ENCODE peak calls at places on chromosomes 6 and 20, in four cellular contexts. H, R, W and D are unnamed samples. For H3K9me3, the result is how much of the 10 kb centered on the place peaks cover.

GRCh38 chr6:40755749-40756452 is 168.7 kb upstream of the LRFN2 start:
- DNase-seq in H (no peak), R (no peak), W (no peak), D (no peak)

GRCh38 chr6:73236147-73236750 is 11.0 kb upstream of the KHDC1L start:
- DNase-seq in H (peak), R (no peak), W (no peak), D (no peak)

GRCh38 chr20:51365670-51366069 is 176.8 kb downstream of the NFATC2 start:
- DNase-seq in H (peak), R (no peak), W (no peak), D (no peak)

GRCh38 chr6:35357671-35358070 is 15.3 kb downstream of the PPARD start:
- DNase-seq in H (no peak), R (no peak), W (no peak), D (no peak)

GRCh38 chr6:159220093-159220492 is 50.9 kb downstream of the FNDC1 start:
- DNase-seq in H (no peak), R (no peak), W (no peak), D (no peak)

GRCh38 chr6:30325873-30326445 is 768 bp upstream of the TRIM39 start:
- DNase-seq in H (no peak), R (peak), W (no peak), D (peak)

GRCh38 chr6:137051790-137052472 is 7.2 kb upstream of the IL20RA start:
- DNase-seq in H (no peak), R (no peak), W (no peak), D (no peak)

GRCh38 chr6:29941916-29942274 is 437 bp upstream of the HLA-A start:
- DNase-seq in H (no peak), R (no peak), W (no peak), D (no peak)

GRCh38 chr6:16286151-16286522 is 47.8 kb downstream of the GMPR start:
- DNase-seq in H (no peak), R (no peak), W (no peak), D (no peak)

GRCh38 chr6:3791526-3792212 is 40.2 kb upstream of the PXDC1 start:
- DNase-seq in H (no peak), R (no peak), W (no peak), D (no peak)

GRCh38 chr6:31617010-31617409 is 2.0 kb downstream of the AIF1 start:
- DNase-seq in H (no peak), R (no peak), W (no peak), D (no peak)

GRCh38 chr20:42836339-42836738 is 353.4 kb downstream of the PTPRT start:
- DNase-seq in H (no peak), R (no peak), W (no peak), D (no peak)

GRCh38 chr6:48881551-48881950 is 581.5 kb downstream of the MMUT start:
- DNase-seq in H (no peak), R (no peak), W (no peak), D (no peak)

GRCh38 chr20:52425253-52425652 is 233.7 kb upstream of the ZFP64 start:
- DNase-seq in H (no peak), R (no peak), W (no peak), D (no peak)

GRCh38 chr20:59831901-59832240 is 101.6 kb downstream of the SYCP2 start:
- DNase-seq in H (no peak), R (no peak), W (no peak), D (no peak)

GRCh38 chr6:52909131-52909530 is 367 bp downstream of the GSTA3 start:
- DNase-seq in H (no peak), R (no peak), W (no peak), D (no peak)

GRCh38 chr6:169503556-169503955 is 198.3 kb downstream of the WDR27 start:
- DNase-seq in H (no peak), R (no peak), W (no peak), D (no peak)

GRCh38 chr20:57434390-57434700 is 43.1 kb downstream of the RBM38 start:
- DNase-seq in H (no peak), R (no peak), W (no peak), D (no peak)

GRCh38 chr6:25229671-25230321 is 49.4 kb upstream of the CARMIL1 start:
- DNase-seq in H (no peak), R (no peak), W (no peak), D (no peak)

GRCh38 chr20:35122787-35123405 is 24.2 kb downstream of the EDEM2 start:
- DNase-seq in H (no peak), R (no peak), W (no peak), D (no peak)

GRCh38 chr6:161125591-161125990 is 134.0 kb downstream of the MAP3K4 start:
- DNase-seq in H (no peak), R (no peak), W (no peak), D (no peak)

GRCh38 chr20:16926626-16927025 is 178.5 kb downstream of the OTOR start:
- DNase-seq in H (no peak), R (no peak), W (no peak), D (no peak)

GRCh38 chr6:155301867-155302266 is 12.4 kb downstream of the TFB1M start:
- DNase-seq in H (no peak), R (no peak), W (no peak), D (no peak)

GRCh38 chr6:53869964-53870363 is 75.2 kb downstream of the LRRC1 start:
- DNase-seq in H (no peak), R (no peak), W (no peak), D (no peak)

GRCh38 chr20:36269507-36269906 is 33.2 kb downstream of the AAR2 start:
- DNase-seq in H (no peak), R (no peak), W (no peak), D (no peak)

GRCh38 chr20:51562334-51563140 is 20.0 kb upstream of the NFATC2 start:
- DNase-seq in H (peak), R (peak), W (no peak), D (peak)

GRCh38 chr6:33839399-33840063 is 35.7 kb upstream of the MLN start:
- DNase-seq in H (no peak), R (no peak), W (no peak), D (no peak)

GRCh38 chr6:135722679-135723078 is 128.8 kb upstream of the PDE7B start:
- DNase-seq in H (peak), R (no peak), W (no peak), D (no peak)

GRCh38 chr6:157613011-157613522 is 210.0 kb upstream of the SNX9 start:
- DNase-seq in H (peak), R (no peak), W (no peak), D (no peak)

GRCh38 chr6:63487123-63487813 is 85.0 kb upstream of the LOC128125822 start:
- DNase-seq in H (no peak), R (no peak), W (no peak), D (no peak)

GRCh38 chr6:10970731-10971130 is 73.4 kb downstream of the ELOVL2 start:
- DNase-seq in H (no peak), R (no peak), W (no peak), D (no peak)

GRCh38 chr6:37027811-37028469 is 22.5 kb downstream of the FGD2 start:
- DNase-seq in H (no peak), R (no peak), W (no peak), D (no peak)

GRCh38 chr20:16714765-16715164 is 15.1 kb upstream of the SNRPB2 start:
- DNase-seq in H (no peak), R (no peak), W (no peak), D (no peak)

GRCh38 chr20:23603321-23603720 is 2.4 kb downstream of the CST9 start:
- DNase-seq in H (no peak), R (no peak), W (no peak), D (no peak)

DNA sequence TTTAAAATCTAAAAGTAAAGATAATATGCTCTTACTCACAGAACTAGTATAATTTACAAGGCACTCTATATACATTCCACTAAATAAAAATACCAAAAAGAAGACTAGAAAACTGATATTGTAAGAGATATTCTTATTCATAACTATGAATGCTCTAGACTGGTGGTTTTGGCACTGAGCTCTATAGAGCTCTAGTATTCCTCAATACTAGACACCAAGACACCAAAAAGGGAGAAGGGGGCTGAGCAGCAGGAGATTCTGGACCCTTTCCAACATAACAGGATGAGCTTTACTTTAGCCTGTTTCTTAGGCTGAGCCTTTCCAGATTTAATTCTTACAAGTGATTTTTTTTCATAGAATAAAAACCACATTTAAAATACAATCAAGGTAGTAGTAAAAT is 173.6 kb downstream of the COL21A1 start:
- DNase-seq in H (no peak), R (no peak), W (no peak), D (no peak)
- H3K9me3 ChIP-seq in H (under half), R (under half), W (under half), D (under half)

GRCh38 chr6:21597243-21597682 is 3.7 kb downstream of the SOX4 start:
- DNase-seq in H (no peak), R (no peak), W (no peak), D (no peak)
- TF ChIP-seq CTCF in H (no peak), R (no peak), W (no peak), D (no peak)

GRCh38 chr20:62500237-62500864 is 24.6 kb upstream of the GATA5 start:
- DNase-seq in H (no peak), R (peak), W (no peak), D (no peak)
- H3K4me3 ChIP-seq in H (no peak), R (no peak), W (no peak), D (no peak)

DNA sequence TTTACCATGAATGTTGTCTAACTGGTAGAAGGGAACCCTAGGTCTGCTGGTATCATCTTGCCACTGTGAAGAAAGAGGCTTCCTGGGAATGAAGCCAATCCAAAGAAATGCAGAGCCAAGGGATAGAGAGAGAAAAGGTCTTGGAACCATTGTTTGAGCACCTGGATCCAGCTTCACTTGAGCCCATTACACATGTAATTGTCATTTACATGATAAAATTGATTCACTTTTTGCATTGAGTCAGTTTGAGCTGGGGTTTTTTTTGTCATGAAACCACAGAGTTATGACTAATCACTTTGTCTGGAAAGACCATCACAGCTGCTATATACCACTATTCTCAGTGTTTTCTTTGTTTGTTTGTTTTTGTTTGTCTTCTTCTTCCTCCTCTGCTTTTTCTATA is 112.3 kb downstream of the CBLN4 start:
- DNase-seq in H (no peak), R (no peak), W (no peak), D (no peak)
- H3K9me3 ChIP-seq in H (under half), R (under half), W (under half), D (under half)

GRCh38 chr6:167910652-167911051 is 83.9 kb downstream of the AFDN start:
- DNase-seq in H (no peak), R (no peak), W (no peak), D (no peak)

GRCh38 chr6:167910007-167910406 is 83.3 kb downstream of the AFDN start:
- DNase-seq in H (no peak), R (no peak), W (no peak), D (no peak)

GRCh38 chr6:167904791-167905190 is 78.1 kb downstream of the AFDN start:
- DNase-seq in H (no peak), R (no peak), W (no peak), D (no peak)

GRCh38 chr6:167906899-167907298 is 80.2 kb downstream of the AFDN start:
- DNase-seq in H (no peak), R (peak), W (no peak), D (no peak)

DNA sequence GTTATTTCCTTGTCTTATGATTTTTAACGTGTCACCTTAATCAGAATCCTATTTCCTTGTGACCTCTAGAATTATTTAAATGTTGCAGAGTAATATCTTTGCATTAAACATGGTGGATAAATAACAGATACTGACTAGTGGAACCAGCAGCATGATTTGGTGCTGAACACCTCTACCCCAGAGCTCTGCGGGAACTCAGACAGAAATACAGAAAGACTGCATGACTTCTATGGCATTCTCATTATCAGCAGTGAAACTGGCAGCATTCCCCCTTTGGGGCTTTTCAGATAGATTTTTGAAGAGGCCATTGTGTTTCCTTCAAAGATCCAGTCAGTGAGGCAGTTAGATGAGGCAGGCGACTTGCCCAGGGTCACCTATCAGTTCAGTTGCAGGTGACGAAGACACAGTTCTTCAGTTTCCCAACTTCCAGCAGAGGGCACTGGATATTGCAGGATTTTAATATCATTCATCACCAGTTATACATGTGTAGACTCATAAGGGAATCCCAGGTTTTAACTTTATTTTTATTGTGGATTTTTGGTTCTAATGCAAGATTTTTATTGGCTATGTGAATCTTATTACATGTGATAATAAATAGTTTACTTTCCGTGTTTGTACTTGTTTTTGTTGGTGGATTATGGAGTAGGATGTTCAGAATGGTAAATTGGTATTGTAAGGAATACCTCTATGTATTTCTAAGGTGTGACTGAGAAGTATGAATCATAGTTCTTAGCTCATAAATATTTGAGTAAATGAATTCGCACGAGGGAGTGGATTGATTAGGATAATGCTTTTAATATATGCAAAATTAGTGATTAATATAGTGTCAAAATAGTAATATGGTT is 81.3 kb downstream of the AFDN start:
- DNase-seq in H (no peak), R (no peak), W (no peak), D (no peak)
- TF ChIP-seq CTCF in H (peak), R (peak), W (peak), D (no peak)

GRCh38 chr20:31484001-31484400 is 8.9 kb downstream of the REM1 start:
- DNase-seq in H (no peak), R (peak), W (no peak), D (no peak)

GRCh38 chr20:31488171-31488570 is 13.1 kb downstream of the REM1 start:
- DNase-seq in H (no peak), R (no peak), W (no peak), D (no peak)

GRCh38 chr20:31490752-31491151 is 15.7 kb downstream of the REM1 start:
- DNase-seq in H (no peak), R (no peak), W (no peak), D (no peak)

GRCh38 chr20:31489152-31489551 is 14.1 kb downstream of the REM1 start:
- DNase-seq in H (no peak), R (no peak), W (no peak), D (no peak)

DNA sequence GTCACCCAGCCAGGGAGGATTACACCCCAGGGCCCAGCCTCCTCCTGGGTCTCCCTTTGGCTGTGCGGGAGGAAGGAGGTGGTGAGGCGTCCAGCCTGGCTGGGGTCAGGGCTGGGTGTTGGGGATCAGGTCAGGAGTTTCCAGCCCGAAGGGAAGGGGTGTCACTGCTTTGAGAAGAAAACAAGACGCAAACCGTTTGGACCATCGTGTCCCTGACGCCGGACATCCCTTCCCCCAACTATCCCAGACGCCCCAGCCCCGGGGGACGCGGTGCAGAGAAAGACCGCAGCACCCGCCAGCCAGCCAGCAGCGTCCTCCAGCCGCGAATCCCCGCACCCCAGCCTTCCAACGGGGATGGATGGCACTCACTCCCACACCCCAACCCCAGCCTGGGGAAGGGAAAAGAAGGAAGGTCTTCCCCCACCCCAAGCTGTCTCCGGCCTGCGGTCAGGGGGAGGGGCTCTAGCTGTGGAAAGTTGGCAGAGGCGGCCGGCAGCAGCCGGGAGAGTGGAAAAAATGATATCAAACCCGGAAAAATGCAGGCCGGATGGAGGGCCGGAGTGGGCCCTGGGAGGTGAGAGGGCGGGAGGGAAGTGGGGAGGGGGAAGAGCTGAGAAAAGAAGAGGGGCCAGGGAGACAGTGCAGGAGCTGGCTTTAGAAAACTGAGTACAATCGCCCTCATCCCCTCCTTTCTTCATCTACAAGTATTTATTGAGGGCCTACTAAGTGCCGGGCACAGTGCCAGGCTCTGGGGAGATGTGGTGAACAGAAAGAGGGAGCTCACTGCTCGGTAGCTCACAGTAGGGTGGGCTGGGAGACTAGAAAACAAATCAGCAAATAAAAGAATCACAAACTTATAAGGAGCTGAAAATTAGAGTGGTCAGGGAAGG is 10.6 kb downstream of the REM1 start:
- DNase-seq in H (no peak), R (peak), W (no peak), D (peak)
- H3K4me3 ChIP-seq in H (peak), R (peak), W (peak), D (peak)

DNA sequence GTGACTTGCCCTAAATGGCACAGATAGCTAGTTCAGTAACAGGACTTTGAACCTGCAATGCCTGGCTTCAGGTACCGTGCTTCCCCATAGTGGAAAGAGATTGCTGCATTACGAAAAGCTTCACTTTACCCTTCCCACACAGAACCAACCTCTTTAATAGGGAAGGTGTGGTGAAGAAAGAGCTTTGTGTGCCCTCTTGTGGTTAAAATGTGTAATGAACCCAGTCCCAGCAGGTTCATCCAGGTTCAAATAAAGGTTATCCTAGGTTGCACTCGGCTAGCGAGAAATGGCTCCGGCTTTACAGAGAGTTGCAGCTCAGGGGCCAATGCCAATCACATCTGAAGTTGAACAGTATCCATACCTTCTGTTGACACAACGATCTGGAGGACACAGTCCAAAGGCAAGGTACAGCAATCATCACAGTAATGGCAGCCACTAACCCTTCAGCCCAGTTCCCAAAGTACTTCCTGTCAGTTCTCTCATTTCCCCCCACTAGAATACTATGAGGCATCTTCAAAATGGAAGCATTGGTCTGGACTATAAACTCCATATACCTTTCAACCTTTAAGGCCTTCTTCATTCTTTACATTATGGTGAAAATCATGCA is 3.0 kb downstream of the DEFB115 start:
- DNase-seq in H (no peak), R (no peak), W (no peak), D (no peak)
- H3K9me3 ChIP-seq in H (under half), R (under half), W (under half), D (under half)

GRCh38 chr6:168195712-168196111 is 116.7 kb upstream of the FRMD1 start:
- DNase-seq in H (no peak), R (no peak), W (no peak), D (peak)
- TF ChIP-seq CTCF in H (no peak), R (no peak), W (no peak), D (no peak)